ENCODE peak calls at places on chromosomes 4 and X, in five cellular contexts. M, I, V, P and K are unnamed samples.

GRCh38 chr4:44583393-44583792 is 68.0 kb downstream of the YIPF7 start:
- DNase-seq in M (peak; percentile 1), I (no peak), V (no peak), P (no peak), K (no peak)

GRCh38 chr4:123352240-123352945 is 44.2 kb upstream of the SPRY1 start:
- DNase-seq in M (no peak), I (no peak), V (no peak), P (peak; percentile 80), K (peak; percentile 16)

GRCh38 chr4:138249132-138249531 is 7.0 kb upstream of the SLC7A11 start:
- DNase-seq in M (no peak), I (no peak), V (no peak), P (no peak), K (no peak)

GRCh38 chr4:86592553-86593249 is 1.4 kb upstream of the PTPN13 start:
- DNase-seq in M (no peak), I (no peak), V (no peak), P (peak; percentile 25), K (no peak)

GRCh38 chrX:19017271-19017670 is 33.4 kb upstream of the PHKA2 start:
- DNase-seq in M (peak; percentile 28), I (no peak), V (no peak), P (peak; percentile 15), K (peak; percentile 22)

GRCh38 chr4:148441624-148441985 is 609 bp downstream of the NR3C2 start:
- DNase-seq in M (no peak), I (no peak), V (peak; percentile 19), P (no peak), K (no peak)

GRCh38 chr4:82753725-82754410 is 44.7 kb downstream of the SCD5 start:
- DNase-seq in M (no peak), I (no peak), V (peak; percentile 50), P (peak; percentile 61), K (peak; percentile 29)

GRCh38 chrX:78314561-78314960 is 12.8 kb downstream of the CYSLTR1 start:
- DNase-seq in M (no peak), I (no peak), V (no peak), P (no peak), K (no peak)

GRCh38 chrX:55783723-55784122 is 66.2 kb downstream of the RRAGB start:
- DNase-seq in M (no peak), I (no peak), V (no peak), P (no peak), K (no peak)

GRCh38 chr4:73841243-73841925 is 4.9 kb downstream of the CXCL6 start:
- DNase-seq in M (no peak), I (no peak), V (no peak), P (peak; percentile 91), K (no peak)

GRCh38 chr4:77817304-77818076 is 1.7 kb downstream of the CNOT6L start:
- DNase-seq in M (no peak), I (no peak), V (no peak), P (peak; percentile 9), K (peak; percentile 39)

GRCh38 chr4:83905952-83906351 is 370.0 kb downstream of the GPAT3 start:
- DNase-seq in M (peak; percentile 29), I (no peak), V (no peak), P (no peak), K (no peak)

GRCh38 chr4:102541708-102542107 is 40.5 kb downstream of the NFKB1 start:
- DNase-seq in M (no peak), I (no peak), V (no peak), P (no peak), K (no peak)

GRCh38 chr4:25792200-25792791 is 70.5 kb downstream of the SEL1L3 start:
- DNase-seq in M (peak; percentile 25), I (no peak), V (no peak), P (no peak), K (peak; percentile 87)

GRCh38 chrX:133923113-133923512 is 62.3 kb downstream of the GPC3 start:
- DNase-seq in M (no peak), I (no peak), V (no peak), P (no peak), K (no peak)

GRCh38 chr4:92305148-92305877 is 1.5 kb downstream of the GRID2 start:
- DNase-seq in M (peak; percentile 85), I (no peak), V (peak; percentile 44), P (peak; percentile 37), K (peak; percentile 32)

GRCh38 chrX:43702660-43703059 is 46.6 kb downstream of the MAOA start:
- DNase-seq in M (no peak), I (no peak), V (no peak), P (no peak), K (no peak)

GRCh38 chr4:139367421-139368090 is 65.3 kb upstream of the NDUFC1 start:
- DNase-seq in M (no peak), I (no peak), V (no peak), P (peak; percentile 72), K (no peak)

DNA sequence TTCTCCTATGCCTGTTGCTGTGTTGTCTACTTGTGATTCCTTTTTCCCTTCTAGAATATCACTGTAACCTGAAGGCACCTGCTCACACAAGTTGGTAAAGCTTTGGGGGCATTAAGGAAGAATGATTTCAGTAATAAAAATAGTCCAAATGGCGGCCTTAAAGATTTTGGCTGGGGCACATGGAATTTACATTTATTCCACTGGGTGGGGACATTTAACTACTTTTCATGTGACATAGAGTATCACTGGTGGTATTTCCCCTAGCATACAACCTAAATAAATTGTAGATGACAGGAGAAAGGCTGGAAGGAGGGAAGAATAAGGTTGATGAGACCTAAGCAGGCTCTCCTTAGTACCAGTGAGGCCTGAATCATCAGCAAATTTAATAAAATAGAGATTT is 121.8 kb upstream of the EDA2R start:
- DNase-seq in M (no peak), I (no peak), V (no peak), P (peak; percentile 2), K (no peak)
- TF ChIP-seq CTCF in M (no peak), I (peak; percentile 14), V (peak; percentile 37), P (no peak), K (no peak)

DNA sequence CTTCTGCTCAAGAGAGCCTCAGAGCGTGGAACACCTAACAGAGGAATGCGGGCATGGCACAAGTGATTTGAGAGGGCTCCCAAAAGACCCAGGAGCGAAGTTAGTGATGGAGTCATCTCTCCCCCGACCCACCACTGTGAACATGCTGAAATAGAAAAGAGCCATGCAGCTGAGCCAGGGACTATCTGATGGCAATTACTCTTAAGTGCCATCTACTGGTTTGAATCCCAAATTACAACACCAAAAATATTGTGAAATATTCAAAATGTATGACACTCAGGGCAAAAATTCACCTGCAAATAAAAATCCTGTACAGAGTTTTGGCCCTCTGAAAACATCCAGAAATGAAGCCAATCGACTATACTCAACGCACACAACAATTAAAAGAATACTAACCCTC is 2038.9 kb upstream of the ADGRL3 start:
- DNase-seq in M (no peak), I (no peak), V (no peak), P (no peak), K (no peak)
- TF ChIP-seq CTCF in M (no peak), I (no peak), V (no peak), P (no peak), K (no peak)

GRCh38 chr4:107027379-107027778 is 8.7 kb downstream of the DKK2 start:
- DNase-seq in M (no peak), I (no peak), V (no peak), P (no peak), K (no peak)
- TF ChIP-seq CTCF in M (no peak), I (no peak), V (no peak), P (no peak), K (no peak)

GRCh38 chrX:153733651-153734240 is 9.1 kb downstream of the ABCD1 start:
- DNase-seq in M (no peak), I (no peak), V (no peak), P (no peak), K (no peak)

GRCh38 chrX:153736871-153737441 is 12.3 kb downstream of the ABCD1 start:
- DNase-seq in M (no peak), I (no peak), V (no peak), P (no peak), K (no peak)

GRCh38 chrX:153734871-153735270 is 10.2 kb downstream of the ABCD1 start:
- DNase-seq in M (no peak), I (no peak), V (no peak), P (no peak), K (no peak)

GRCh38 chrX:153736071-153736820 is 11.6 kb downstream of the ABCD1 start:
- DNase-seq in M (no peak), I (no peak), V (no peak), P (no peak), K (no peak)

GRCh38 chrX:153735274-153735673 is 10.6 kb downstream of the ABCD1 start:
- DNase-seq in M (no peak), I (no peak), V (no peak), P (no peak), K (no peak)
- TF ChIP-seq CTCF in M (no peak), I (no peak), V (no peak), P (peak; percentile 8), K (no peak)

GRCh38 chr4:145041378-145041777 is 56.6 kb downstream of the ANAPC10 start:
- DNase-seq in M (no peak), I (peak; percentile 28), V (no peak), P (no peak), K (no peak)
- TF ChIP-seq CTCF in M (no peak), I (no peak), V (no peak), P (no peak), K (no peak)

GRCh38 chr4:118740869-118741268 is 55.7 kb downstream of the METTL14 start:
- DNase-seq in M (no peak), I (no peak), V (no peak), P (peak; percentile 60), K (no peak)
- TF ChIP-seq CTCF in M (peak; percentile 51), I (peak; percentile 34), V (peak; percentile 54), P (no peak), K (peak; percentile 26)

GRCh38 chr4:184287697-184288255 is 70.1 kb upstream of the ENPP6 start:
- DNase-seq in M (no peak), I (no peak), V (no peak), P (peak; percentile 85), K (peak; percentile 51)

GRCh38 chr4:184289179-184289535 is 71.5 kb upstream of the ENPP6 start:
- DNase-seq in M (no peak), I (no peak), V (no peak), P (no peak), K (no peak)

GRCh38 chr4:184286346-184286745 is 68.7 kb upstream of the ENPP6 start:
- DNase-seq in M (no peak), I (no peak), V (no peak), P (peak; percentile 59), K (no peak)

GRCh38 chr4:184292465-184292867 is 74.8 kb upstream of the ENPP6 start:
- DNase-seq in M (no peak), I (no peak), V (no peak), P (no peak), K (no peak)

GRCh38 chr4:184288451-184289178 is 70.9 kb upstream of the ENPP6 start:
- DNase-seq in M (no peak), I (no peak), V (no peak), P (no peak), K (no peak)
- TF ChIP-seq CTCF in M (no peak), I (no peak), V (no peak), P (no peak), K (no peak)

DNA sequence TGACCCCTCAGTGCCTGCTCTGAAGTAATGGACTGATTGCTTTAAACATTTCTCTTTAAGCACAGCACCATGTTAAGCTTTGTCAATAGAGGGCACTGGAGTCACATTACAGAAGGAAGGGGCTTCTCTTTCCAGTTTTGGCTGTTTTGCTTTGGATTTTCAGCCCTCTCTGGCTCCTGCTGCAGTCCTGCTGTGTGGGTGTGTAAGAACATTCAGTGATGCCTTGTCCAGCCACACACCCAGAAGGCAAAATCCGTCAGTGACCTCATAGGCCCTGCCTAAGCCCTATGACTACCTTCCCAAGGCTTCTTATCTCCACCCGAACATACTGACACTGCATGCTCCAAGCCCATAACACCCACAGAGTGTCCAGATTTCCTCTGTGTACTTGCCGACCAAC is 215.3 kb upstream of the CTSO start:
- DNase-seq in M (peak; percentile 31), I (peak; percentile 21), V (no peak), P (peak; percentile 94), K (no peak)
- TF ChIP-seq CTCF in M (peak; percentile 69), I (peak; percentile 23), V (no peak), P (peak; percentile 76), K (no peak)